ENCODE peak calls at places on chromosomes 2 and 18, in six cellular contexts. One of them, this sample, is unnamed. For H3K4me1 and H3K27me3, the result is how much of the 10 kb centered on the place peaks cover.

GRCh38 chr2:116733699-116734098 is 1080.8 kb upstream of the DDX18 start:
- DNase-seq in uterus: no peak
- DNase-seq in BE2C: no peak
- DNase-seq in SK-N-SH: no peak
- DNase-seq in fibroblast of lung: no peak
- DNase-seq in body of pancreas: no peak
- DNase-seq in this sample: no peak

GRCh38 chr2:78979380-78980238 is 45.9 kb upstream of the REG3G start:
- DNase-seq in uterus: no peak
- DNase-seq in BE2C: peak
- DNase-seq in SK-N-SH: peak
- DNase-seq in fibroblast of lung: peak
- DNase-seq in body of pancreas: peak
- DNase-seq in this sample: no peak

GRCh38 chr2:67790622-67791021 is 272.2 kb downstream of the C1D start:
- DNase-seq in uterus: no peak
- DNase-seq in BE2C: no peak
- DNase-seq in SK-N-SH: no peak
- DNase-seq in fibroblast of lung: peak
- DNase-seq in body of pancreas: no peak
- DNase-seq in this sample: peak

GRCh38 chr2:201950606-201951005 is 83.0 kb upstream of the FZD7 start:
- DNase-seq in uterus: no peak
- DNase-seq in BE2C: no peak
- DNase-seq in SK-N-SH: no peak
- DNase-seq in fibroblast of lung: peak
- DNase-seq in body of pancreas: no peak
- DNase-seq in this sample: peak

GRCh38 chr2:20141056-20141762 is 83.7 kb downstream of the SDC1 start:
- DNase-seq in uterus: peak
- DNase-seq in BE2C: no peak
- DNase-seq in SK-N-SH: no peak
- DNase-seq in fibroblast of lung: peak
- DNase-seq in body of pancreas: no peak
- DNase-seq in this sample: peak

GRCh38 chr2:241081643-241082337 is 20.3 kb downstream of the MTERF4 start:
- DNase-seq in uterus: peak
- DNase-seq in BE2C: no peak
- DNase-seq in SK-N-SH: peak
- DNase-seq in fibroblast of lung: no peak
- DNase-seq in body of pancreas: no peak
- DNase-seq in this sample: no peak

GRCh38 chr2:25528173-25528572 is 145.2 kb downstream of the DTNB start:
- DNase-seq in uterus: no peak
- DNase-seq in BE2C: no peak
- DNase-seq in SK-N-SH: no peak
- DNase-seq in fibroblast of lung: peak
- DNase-seq in body of pancreas: no peak
- DNase-seq in this sample: peak

GRCh38 chr2:86026744-86027065 is 79.0 kb downstream of the POLR1A start:
- DNase-seq in uterus: no peak
- DNase-seq in BE2C: no peak
- DNase-seq in SK-N-SH: no peak
- DNase-seq in fibroblast of lung: no peak
- DNase-seq in body of pancreas: no peak
- DNase-seq in this sample: no peak

GRCh38 chr2:11155326-11156059 is at the start of gene SLC66A3:
- DNase-seq in uterus: no peak
- DNase-seq in BE2C: peak
- DNase-seq in SK-N-SH: no peak
- DNase-seq in fibroblast of lung: peak
- DNase-seq in body of pancreas: no peak
- DNase-seq in this sample: peak

GRCh38 chr2:120764434-120764833 is 28.8 kb downstream of the GLI2 start:
- DNase-seq in uterus: peak
- DNase-seq in BE2C: no peak
- DNase-seq in SK-N-SH: no peak
- DNase-seq in fibroblast of lung: peak
- DNase-seq in body of pancreas: no peak
- DNase-seq in this sample: no peak

GRCh38 chr2:112794131-112794733 is 9.9 kb upstream of the IL1A start:
- DNase-seq in uterus: no peak
- DNase-seq in BE2C: no peak
- DNase-seq in SK-N-SH: no peak
- DNase-seq in fibroblast of lung: peak
- DNase-seq in body of pancreas: peak
- DNase-seq in this sample: peak

GRCh38 chr2:171272039-171272438 is 111.3 kb upstream of the TLK1 start:
- DNase-seq in uterus: peak
- DNase-seq in BE2C: no peak
- DNase-seq in SK-N-SH: no peak
- DNase-seq in fibroblast of lung: peak
- DNase-seq in body of pancreas: peak
- DNase-seq in this sample: peak

GRCh38 chr2:60533114-60534033 is 20.1 kb downstream of the BCL11A start:
- DNase-seq in uterus: no peak
- DNase-seq in BE2C: peak
- DNase-seq in SK-N-SH: peak
- DNase-seq in fibroblast of lung: peak
- DNase-seq in body of pancreas: no peak
- DNase-seq in this sample: no peak

GRCh38 chr18:25062720-25063119 is 289.2 kb downstream of the ZNF521 start:
- DNase-seq in uterus: no peak
- DNase-seq in BE2C: no peak
- DNase-seq in SK-N-SH: no peak
- DNase-seq in fibroblast of lung: no peak
- DNase-seq in body of pancreas: no peak
- DNase-seq in this sample: no peak
- TF ChIP-seq CTCF in uterus: no peak
- TF ChIP-seq CTCF in BE2C: no peak
- TF ChIP-seq CTCF in SK-N-SH: peak
- TF ChIP-seq CTCF in fibroblast of lung: peak
- TF ChIP-seq CTCF in body of pancreas: no peak
- TF ChIP-seq CTCF in this sample: peak

GRCh38 chr2:181682026-181682789 is 1.9 kb upstream of the NEUROD1 start:
- DNase-seq in uterus: no peak
- DNase-seq in BE2C: no peak
- DNase-seq in SK-N-SH: no peak
- DNase-seq in fibroblast of lung: no peak
- DNase-seq in body of pancreas: no peak
- DNase-seq in this sample: no peak
- H3K4me1 ChIP-seq in uterus: under half
- H3K4me1 ChIP-seq in BE2C: under half
- H3K4me1 ChIP-seq in SK-N-SH: under half
- H3K4me1 ChIP-seq in fibroblast of lung: under half
- H3K4me1 ChIP-seq in body of pancreas: under half
- H3K4me1 ChIP-seq in this sample: under half

GRCh38 chr2:1781291-1782080 is 37.2 kb upstream of the PXDN start:
- DNase-seq in uterus: no peak
- DNase-seq in BE2C: no peak
- DNase-seq in SK-N-SH: no peak
- DNase-seq in fibroblast of lung: no peak
- DNase-seq in body of pancreas: no peak
- DNase-seq in this sample: no peak
- H3K27me3 ChIP-seq in uterus: under half
- H3K27me3 ChIP-seq in BE2C: under half
- H3K27me3 ChIP-seq in SK-N-SH: under half
- H3K27me3 ChIP-seq in fibroblast of lung: under half
- H3K27me3 ChIP-seq in body of pancreas: under half
- H3K27me3 ChIP-seq in this sample: under half

GRCh38 chr2:153866595-153866994 is 5.1 kb upstream of the GALNT13 start:
- DNase-seq in uterus: no peak
- DNase-seq in BE2C: no peak
- DNase-seq in SK-N-SH: no peak
- DNase-seq in fibroblast of lung: no peak
- DNase-seq in body of pancreas: no peak
- DNase-seq in this sample: no peak

GRCh38 chr2:153872311-153873061 is 764 bp downstream of the GALNT13 start:
- DNase-seq in uterus: no peak
- DNase-seq in BE2C: peak
- DNase-seq in SK-N-SH: peak
- DNase-seq in fibroblast of lung: no peak
- DNase-seq in body of pancreas: peak
- DNase-seq in this sample: peak

GRCh38 chr2:153873062-153874048 is 1.6 kb downstream of the GALNT13 start:
- DNase-seq in uterus: no peak
- DNase-seq in BE2C: peak
- DNase-seq in SK-N-SH: peak
- DNase-seq in fibroblast of lung: no peak
- DNase-seq in body of pancreas: no peak
- DNase-seq in this sample: peak

GRCh38 chr2:153871231-153872221 is at the start of gene GALNT13:
- DNase-seq in uterus: no peak
- DNase-seq in BE2C: peak
- DNase-seq in SK-N-SH: peak
- DNase-seq in fibroblast of lung: peak
- DNase-seq in body of pancreas: peak
- DNase-seq in this sample: no peak

GRCh38 chr2:153870308-153870707 is 1.4 kb upstream of the GALNT13 start:
- DNase-seq in uterus: no peak
- DNase-seq in BE2C: peak
- DNase-seq in SK-N-SH: peak
- DNase-seq in fibroblast of lung: no peak
- DNase-seq in body of pancreas: no peak
- DNase-seq in this sample: no peak
- TF ChIP-seq CTCF in uterus: no peak
- TF ChIP-seq CTCF in BE2C: peak
- TF ChIP-seq CTCF in SK-N-SH: peak
- TF ChIP-seq CTCF in fibroblast of lung: no peak
- TF ChIP-seq CTCF in body of pancreas: no peak
- TF ChIP-seq CTCF in this sample: no peak

This sample was measured in foreskin keratinocyte.